ENCODE peak calls at places on chromosomes 11 and 22, in seven cellular contexts. S is lower lobe of right lung, C is psoas muscle, B is Peyer's patch, J is A673, Q is thyroid gland, I is endothelial cell of umbilical vein. K is an unnamed sample. For H3K27me3, the result is how much of the 10 kb centered on the place peaks cover.

GRCh38 chr11:113131036-113131775 is 170.0 kb downstream of the NCAM1 start:
- DNase-seq in S (no peak), I (no peak), Q (no peak), C (no peak), J (no peak), B (no peak), K (no peak)

GRCh38 chr11:65699306-65699705 is 12.7 kb upstream of the KAT5 start:
- DNase-seq in J (no peak), S (no peak), B (no peak), I (no peak), Q (no peak), C (no peak), K (no peak)

GRCh38 chr22:19448076-19448607 is 631 bp upstream of the C22orf39 start:
- DNase-seq in C (peak), I (no peak), Q (peak), B (peak), J (peak), S (no peak), K (no peak)

GRCh38 chr11:2737226-2737590 is 37.4 kb upstream of the KCNQ1OT1 start:
- DNase-seq in S (no peak), B (no peak), J (no peak), Q (no peak), I (no peak), C (no peak), K (no peak)

GRCh38 chr22:24901448-24901847 is 45.0 kb downstream of the LHFPL7 start:
- DNase-seq in S (no peak), I (no peak), B (no peak), Q (no peak), J (no peak), C (no peak), K (no peak)

GRCh38 chr11:124762624-124763155 is 600 bp upstream of the ESAM start:
- DNase-seq in J (no peak), C (no peak), I (no peak), Q (peak), S (no peak), B (peak), K (no peak)

GRCh38 chr11:65363770-65364169 is 9.2 kb downstream of the TIGD3 start:
- DNase-seq in Q (no peak), B (no peak), S (no peak), J (peak), C (no peak), I (no peak), K (no peak)

GRCh38 chr22:47351836-47352579 is 589.6 kb downstream of the TBC1D22A start:
- DNase-seq in I (no peak), J (no peak), S (no peak), C (no peak), B (peak), Q (no peak), K (no peak)

GRCh38 chr11:128313931-128314330 is 273.4 kb downstream of the ETS1 start:
- DNase-seq in S (no peak), Q (no peak), J (no peak), B (no peak), I (peak), C (no peak), K (no peak)

GRCh38 chr22:24741357-24741756 is 33.2 kb downstream of the PIWIL3 start:
- DNase-seq in S (no peak), Q (no peak), C (no peak), B (no peak), I (no peak), J (no peak), K (no peak)

GRCh38 chr11:35267504-35267903 is 128.5 kb downstream of the CD44 start:
- DNase-seq in I (no peak), B (no peak), Q (no peak), J (no peak), C (no peak), S (no peak), K (no peak)

GRCh38 chr11:74926304-74927030 is 22.4 kb downstream of the XRRA1 start:
- DNase-seq in S (no peak), Q (no peak), C (no peak), I (no peak), J (no peak), B (no peak), K (no peak)

DNA sequence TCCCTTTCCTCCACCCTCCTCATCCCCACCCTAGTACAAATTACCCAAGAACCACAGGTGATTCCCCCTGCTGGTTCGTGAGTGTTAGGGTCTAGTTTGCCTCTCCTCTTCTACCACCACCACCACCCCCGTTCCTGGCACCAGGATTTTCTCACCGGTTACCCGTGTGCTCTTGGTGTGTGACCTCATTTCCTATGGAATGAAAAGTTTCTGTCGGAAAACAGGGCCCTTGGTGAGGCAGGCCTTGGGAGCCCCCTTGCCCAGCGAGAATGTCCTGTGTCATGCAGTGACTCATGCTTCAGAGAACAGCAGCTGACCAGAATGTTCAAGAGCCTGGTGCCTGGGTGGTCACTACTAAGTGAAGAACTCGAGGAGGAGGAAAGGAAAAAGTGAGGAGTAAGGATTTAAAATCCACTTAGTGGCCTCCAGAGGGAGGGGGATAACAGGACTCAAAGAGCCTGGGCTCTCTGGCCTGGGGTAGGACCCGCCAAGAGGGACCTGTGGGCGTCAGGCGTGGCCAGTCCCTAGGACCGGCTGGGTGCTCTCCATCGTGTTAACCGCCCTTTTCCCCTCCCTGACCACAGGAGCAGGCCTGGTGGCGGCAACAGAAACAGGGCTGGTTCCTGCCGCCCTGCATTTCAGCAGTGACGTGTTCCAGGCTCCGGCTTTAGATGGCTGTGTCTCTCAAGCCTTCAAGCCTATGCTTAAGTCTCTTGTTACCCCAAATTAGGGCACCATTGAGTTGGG is 30.2 kb downstream of the C22orf31 start:
- DNase-seq in J (peak), I (peak), C (peak), Q (peak), S (peak), B (no peak), K (no peak)
- TF ChIP-seq CTCF in J (no peak), I (no peak), C (peak), Q (peak), S (no peak), B (no peak), K (no peak)

GRCh38 chr11:1546077-1546535 is 26.0 kb downstream of the DUSP8 start:
- DNase-seq in S (no peak), J (no peak), C (no peak), Q (no peak), I (no peak), B (peak), K (no peak)

GRCh38 chr11:1548221-1549070 is 23.6 kb downstream of the DUSP8 start:
- DNase-seq in I (peak), J (no peak), C (peak), Q (peak), S (peak), B (peak), K (no peak)

GRCh38 chr11:1549355-1550330 is 22.4 kb downstream of the DUSP8 start:
- DNase-seq in S (no peak), B (no peak), I (no peak), Q (no peak), J (no peak), C (no peak), K (no peak)

GRCh38 chr11:1546536-1547466 is 25.3 kb downstream of the DUSP8 start:
- DNase-seq in S (no peak), J (peak), Q (peak), C (peak), B (peak), I (peak), K (peak)

DNA sequence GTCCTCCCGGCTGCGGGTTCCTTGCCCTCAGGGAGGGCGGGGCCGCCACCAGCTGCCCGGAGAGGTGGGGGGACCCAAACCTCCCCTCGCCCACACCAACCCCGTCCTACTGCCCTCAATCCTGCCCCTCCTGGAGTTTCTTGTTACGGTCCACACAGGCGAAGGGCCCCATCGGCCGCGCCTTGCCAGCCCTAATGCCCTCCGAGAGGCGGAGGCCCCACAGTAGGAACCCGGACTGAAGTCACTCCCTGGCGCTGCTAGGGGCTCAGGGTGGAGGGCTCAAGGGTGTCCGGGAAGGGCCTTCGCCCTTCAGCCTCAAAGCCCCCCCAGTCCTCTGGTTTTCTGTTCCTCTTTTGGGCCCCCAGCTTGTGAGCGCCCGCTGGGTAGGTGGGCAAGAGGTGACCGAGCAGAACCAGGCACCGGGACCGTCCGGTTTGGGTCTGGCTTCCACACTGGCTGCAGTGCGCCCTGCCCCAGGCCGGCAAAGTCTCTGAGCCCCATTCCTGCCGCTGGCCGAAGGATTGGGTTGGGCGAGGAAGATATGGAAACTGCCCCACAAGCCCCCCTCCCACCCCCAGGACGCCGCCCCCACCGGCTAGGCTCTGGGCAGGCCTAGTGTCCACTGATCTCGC is 24.5 kb downstream of the DUSP8 start:
- DNase-seq in C (peak), B (no peak), I (no peak), Q (no peak), J (no peak), S (no peak), K (no peak)
- H3K27ac ChIP-seq in C (peak), B (peak), I (no peak), Q (peak), J (no peak), S (peak), K (no peak)

DNA sequence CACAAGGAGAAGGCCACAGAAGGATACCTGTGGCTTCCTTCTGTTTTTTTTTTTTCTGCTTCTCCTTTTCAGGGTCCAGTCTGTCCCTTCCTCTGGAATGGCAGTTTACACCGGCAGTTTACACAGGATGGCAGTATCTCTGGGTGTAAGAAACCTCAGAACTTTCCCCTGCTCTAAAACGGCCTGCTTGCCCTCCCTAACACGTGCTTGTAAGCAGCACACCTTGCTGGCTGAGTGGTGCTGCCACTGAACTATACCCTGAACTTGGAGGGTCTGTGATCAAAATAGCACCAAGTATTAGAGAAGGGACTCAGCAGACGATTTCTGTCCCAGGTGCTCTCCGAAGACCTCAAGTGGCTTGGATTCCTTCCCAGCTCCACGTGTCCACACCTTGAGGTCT is 904 bp upstream of the OPCML start:
- DNase-seq in J (no peak), B (no peak), C (no peak), I (no peak), Q (no peak), S (no peak), K (no peak)
- H3K27me3 ChIP-seq in J (under half), B (under half), C (half or more), I (under half), Q (under half), S (half or more), K (under half)

GRCh38 chr11:60971520-60971919 is at the start of gene CD6:
- DNase-seq in S (no peak), J (no peak), I (no peak), C (no peak), Q (no peak), B (no peak), K (peak)

GRCh38 chr11:60968223-60968622 is 3.3 kb upstream of the CD6 start:
- DNase-seq in I (no peak), Q (no peak), B (no peak), J (no peak), C (no peak), S (no peak), K (no peak)

GRCh38 chr11:60972182-60973030 is 926 bp downstream of the CD6 start:
- DNase-seq in C (no peak), J (no peak), S (no peak), B (no peak), I (no peak), Q (no peak), K (no peak)

GRCh38 chr11:60970890-60971289 is 590 bp upstream of the CD6 start:
- DNase-seq in C (no peak), J (no peak), I (no peak), S (no peak), Q (no peak), B (no peak), K (no peak)

DNA sequence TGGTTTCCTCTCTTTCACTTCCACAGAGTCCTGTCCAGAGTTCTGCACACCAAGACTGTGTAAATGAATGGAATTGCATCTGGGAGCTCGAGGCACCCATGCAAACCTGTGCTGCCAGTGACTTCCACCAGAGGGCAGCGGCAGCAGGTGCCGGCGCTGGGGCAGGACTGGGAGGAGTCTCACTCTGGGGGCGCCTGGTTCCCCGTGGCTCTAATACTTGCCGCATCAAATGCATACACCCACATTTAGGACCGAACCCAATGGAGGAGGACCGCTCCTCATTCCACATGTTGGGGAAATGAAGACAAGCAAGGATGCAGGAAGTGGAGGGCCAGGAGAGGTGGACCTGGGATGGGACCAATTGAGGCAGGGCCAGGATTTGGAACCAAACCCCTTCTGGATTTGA is 1.1 kb upstream of the CD6 start:
- DNase-seq in C (peak), B (peak), J (peak), S (peak), I (peak), Q (peak), K (peak)
- TF ChIP-seq CTCF in C (peak), B (peak), J (peak), S (peak), I (peak), Q (peak), K (peak)

DNA sequence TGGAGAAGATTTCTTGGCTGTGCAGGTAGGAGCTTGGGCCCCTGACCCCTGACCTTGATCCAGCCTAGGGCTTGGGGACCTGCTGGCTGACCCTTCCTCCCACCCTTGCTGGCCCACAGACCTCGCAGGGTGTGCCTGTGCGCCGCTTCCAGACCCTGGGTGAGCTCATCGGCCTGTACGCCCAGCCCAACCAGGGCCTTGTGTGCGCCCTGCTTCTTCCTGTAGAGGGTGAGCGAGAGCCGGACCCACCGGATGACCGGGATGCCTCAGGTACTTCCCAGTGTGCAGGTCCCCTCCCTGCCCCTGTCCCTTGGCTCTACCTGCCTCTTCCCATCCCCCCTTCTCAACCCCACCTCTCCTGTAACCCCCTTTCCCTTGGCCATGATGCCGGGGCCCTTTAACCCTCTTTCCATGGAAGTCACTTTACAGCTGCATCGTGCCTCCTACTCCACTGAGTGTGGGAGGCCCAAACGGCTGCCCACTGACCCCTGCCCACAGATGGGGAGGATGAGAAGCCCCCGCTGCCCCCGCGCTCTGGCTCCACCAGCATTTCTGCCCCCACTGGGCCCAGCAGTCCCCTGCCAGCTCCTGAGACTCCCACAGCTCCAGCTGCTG is 3.8 kb downstream of the INPPL1 start:
- DNase-seq in B (no peak), Q (no peak), C (no peak), I (no peak), S (no peak), J (no peak), K (no peak)
- H3K27ac ChIP-seq in B (no peak), Q (no peak), C (no peak), I (no peak), S (no peak), J (no peak), K (no peak)

GRCh38 chr11:20669833-20670684 is 673 bp downstream of the NELL1 start:
- DNase-seq in C (no peak), Q (no peak), J (peak), S (no peak), I (no peak), B (no peak), K (no peak)

GRCh38 chr11:20668410-20668809 is 976 bp upstream of the NELL1 start:
- DNase-seq in J (no peak), I (no peak), B (no peak), S (no peak), Q (no peak), C (no peak), K (no peak)

GRCh38 chr11:20671856-20672546 is 2.6 kb downstream of the NELL1 start:
- DNase-seq in J (peak), C (no peak), S (no peak), I (no peak), Q (no peak), B (no peak), K (no peak)

GRCh38 chr11:20670932-20671403 is 1.6 kb downstream of the NELL1 start:
- DNase-seq in J (no peak), I (no peak), Q (no peak), B (no peak), S (no peak), C (no peak), K (no peak)

GRCh38 chr11:20668844-20669832 is at the start of gene NELL1:
- DNase-seq in Q (no peak), S (no peak), I (no peak), C (no peak), B (no peak), J (peak), K (no peak)
- H3K27me3 ChIP-seq in Q (under half), S (under half), I (under half), C (half or more), B (under half), J (half or more), K (half or more)